ENCODE peak calls at places on chromosome 12, in five cellular contexts. One of them, this sample, is unnamed. For H3K4me1, the result is how much of the 10 kb centered on the place peaks cover.

GRCh38 chr12:51746416-51746815 is 102.1 kb downstream of the FIGNL2 start:
- DNase-seq in ovary: no peak
- DNase-seq in DND-41: no peak
- DNase-seq in MM.1S: no peak
- DNase-seq in aorta: no peak
- DNase-seq in this sample: no peak

GRCh38 chr12:57401165-57401564 is 29.7 kb downstream of the R3HDM2 start:
- DNase-seq in DND-41: no peak
- DNase-seq in MM.1S: no peak
- DNase-seq in aorta: no peak
- DNase-seq in ovary: no peak
- DNase-seq in this sample: peak

GRCh38 chr12:42589465-42590323 is at the start of gene PRICKLE1:
- DNase-seq in aorta: peak
- DNase-seq in ovary: peak
- DNase-seq in DND-41: no peak
- DNase-seq in MM.1S: peak
- DNase-seq in this sample: peak

GRCh38 chr12:968561-968960 is 19.1 kb upstream of the RAD52 start:
- DNase-seq in aorta: no peak
- DNase-seq in ovary: no peak
- DNase-seq in MM.1S: no peak
- DNase-seq in DND-41: no peak
- DNase-seq in this sample: no peak

GRCh38 chr12:41943671-41944070 is 201.0 kb downstream of the GXYLT1 start:
- DNase-seq in DND-41: no peak
- DNase-seq in ovary: no peak
- DNase-seq in MM.1S: no peak
- DNase-seq in aorta: no peak
- DNase-seq in this sample: no peak

GRCh38 chr12:29146201-29146600 is 2.9 kb upstream of the FAR2 start:
- DNase-seq in DND-41: no peak
- DNase-seq in aorta: no peak
- DNase-seq in ovary: no peak
- DNase-seq in MM.1S: no peak
- DNase-seq in this sample: no peak

GRCh38 chr12:123085730-123086487 is 65.0 kb downstream of the PITPNM2 start:
- DNase-seq in MM.1S: no peak
- DNase-seq in aorta: peak
- DNase-seq in DND-41: no peak
- DNase-seq in ovary: no peak
- DNase-seq in this sample: no peak

GRCh38 chr12:5889381-5890047 is 55.5 kb downstream of the ANO2 start:
- DNase-seq in DND-41: peak
- DNase-seq in aorta: no peak
- DNase-seq in ovary: no peak
- DNase-seq in MM.1S: no peak
- DNase-seq in this sample: no peak

GRCh38 chr12:124000111-124000510 is 27.1 kb downstream of the ZNF664 start:
- DNase-seq in ovary: no peak
- DNase-seq in aorta: no peak
- DNase-seq in MM.1S: no peak
- DNase-seq in DND-41: no peak
- DNase-seq in this sample: no peak

GRCh38 chr12:43836455-43836989 is 641 bp downstream of the TMEM117 start:
- DNase-seq in DND-41: no peak
- DNase-seq in ovary: no peak
- DNase-seq in aorta: no peak
- DNase-seq in MM.1S: peak
- DNase-seq in this sample: peak

GRCh38 chr12:49900371-49900770 is 3.3 kb downstream of the FAIM2 start:
- DNase-seq in aorta: peak
- DNase-seq in MM.1S: no peak
- DNase-seq in ovary: no peak
- DNase-seq in DND-41: no peak
- DNase-seq in this sample: no peak

GRCh38 chr12:2960996-2961616 is 1.9 kb downstream of the TEAD4 start:
- DNase-seq in ovary: no peak
- DNase-seq in aorta: no peak
- DNase-seq in DND-41: no peak
- DNase-seq in MM.1S: no peak
- DNase-seq in this sample: no peak
- H3K27ac ChIP-seq in ovary: no peak
- H3K27ac ChIP-seq in aorta: no peak
- H3K27ac ChIP-seq in DND-41: no peak
- H3K27ac ChIP-seq in MM.1S: no peak
- H3K27ac ChIP-seq in this sample: peak

DNA sequence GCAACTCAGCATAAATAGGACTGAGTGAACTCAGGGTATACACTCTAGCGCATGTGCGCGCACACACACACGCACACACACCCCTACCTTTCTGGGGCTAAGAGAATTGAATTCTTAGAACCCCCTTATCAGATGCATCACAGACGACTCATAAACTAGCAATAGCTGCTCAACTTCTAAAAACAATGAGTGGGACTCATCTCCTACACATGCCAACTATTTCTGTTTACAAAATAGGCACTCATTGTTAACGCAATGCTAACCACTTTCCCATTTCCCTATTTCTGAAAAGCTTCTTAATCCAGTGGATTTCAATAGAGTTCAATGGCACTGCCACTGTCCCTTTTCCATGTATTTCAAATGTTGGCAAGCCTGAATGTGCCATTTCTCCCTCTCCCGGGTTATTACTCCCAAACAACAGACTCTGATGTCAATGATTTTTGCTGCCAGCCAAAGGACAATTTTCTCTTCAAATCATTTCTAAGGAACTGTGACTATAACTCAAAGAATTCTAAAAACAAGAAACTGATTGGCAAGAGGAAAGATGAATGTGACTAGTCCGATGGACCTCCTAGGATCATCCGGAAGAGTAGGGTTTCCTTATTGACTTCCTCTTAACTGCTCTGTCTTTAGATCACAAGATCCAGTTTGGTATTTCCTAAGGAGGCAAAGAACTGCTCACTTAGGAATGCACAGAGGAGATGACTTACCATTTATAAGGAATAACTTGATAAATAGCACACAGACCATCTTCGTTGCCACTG is 48.8 kb downstream of the SLC38A1 start:
- DNase-seq in MM.1S: no peak
- DNase-seq in aorta: no peak
- DNase-seq in ovary: no peak
- DNase-seq in DND-41: peak
- DNase-seq in this sample: peak
- H3K4me1 ChIP-seq in MM.1S: half or more
- H3K4me1 ChIP-seq in aorta: under half
- H3K4me1 ChIP-seq in ovary: under half
- H3K4me1 ChIP-seq in DND-41: half or more
- H3K4me1 ChIP-seq in this sample: under half

GRCh38 chr12:4112290-4112689 is 161.3 kb upstream of the CCND2 start:
- DNase-seq in aorta: no peak
- DNase-seq in MM.1S: no peak
- DNase-seq in DND-41: no peak
- DNase-seq in ovary: no peak
- DNase-seq in this sample: no peak

GRCh38 chr12:4111010-4111409 is 162.6 kb upstream of the CCND2 start:
- DNase-seq in aorta: no peak
- DNase-seq in ovary: no peak
- DNase-seq in MM.1S: no peak
- DNase-seq in DND-41: no peak
- DNase-seq in this sample: no peak

GRCh38 chr12:4114986-4115385 is 158.6 kb upstream of the CCND2 start:
- DNase-seq in aorta: no peak
- DNase-seq in MM.1S: no peak
- DNase-seq in DND-41: no peak
- DNase-seq in ovary: no peak
- DNase-seq in this sample: no peak

GRCh38 chr12:4115570-4115969 is 158.0 kb upstream of the CCND2 start:
- DNase-seq in ovary: no peak
- DNase-seq in aorta: no peak
- DNase-seq in DND-41: no peak
- DNase-seq in MM.1S: no peak
- DNase-seq in this sample: no peak

DNA sequence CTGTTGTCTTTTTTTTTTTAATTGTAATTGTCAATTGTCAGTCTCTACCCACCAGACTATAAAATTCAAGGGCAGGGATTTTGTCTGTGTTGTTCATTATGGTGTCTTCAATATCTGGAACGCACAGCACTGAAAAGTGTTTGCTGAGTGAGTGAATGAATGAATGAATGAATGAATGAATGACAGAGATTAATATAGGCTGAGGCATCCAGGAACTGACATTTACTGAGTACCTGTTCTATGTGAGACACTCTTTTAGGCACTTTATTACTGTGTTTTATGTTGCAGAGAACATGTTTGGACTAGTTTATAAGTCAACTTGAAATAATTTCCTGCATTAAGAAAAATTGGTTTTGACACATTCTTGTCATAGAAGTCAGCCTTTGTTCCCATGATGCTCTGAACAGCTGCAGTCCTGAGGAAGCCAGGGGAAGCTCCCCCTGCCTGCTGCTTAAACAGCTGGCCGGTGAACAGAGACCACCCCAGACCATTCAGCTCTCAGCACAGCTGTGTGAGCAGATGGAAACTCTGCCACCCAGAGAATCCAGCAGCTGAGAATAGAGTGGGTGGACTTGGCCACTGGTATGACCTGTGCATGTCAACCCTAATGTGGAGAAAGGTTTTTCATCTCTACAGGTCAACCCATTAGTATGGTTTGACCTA is 160.7 kb upstream of the CCND2 start:
- DNase-seq in MM.1S: no peak
- DNase-seq in aorta: no peak
- DNase-seq in ovary: no peak
- DNase-seq in DND-41: no peak
- DNase-seq in this sample: no peak
- H3K27ac ChIP-seq in MM.1S: no peak
- H3K27ac ChIP-seq in aorta: no peak
- H3K27ac ChIP-seq in ovary: no peak
- H3K27ac ChIP-seq in DND-41: no peak
- H3K27ac ChIP-seq in this sample: no peak

GRCh38 chr12:108728820-108729611 is 2.3 kb downstream of the CORO1C start:
- DNase-seq in aorta: no peak
- DNase-seq in MM.1S: no peak
- DNase-seq in ovary: no peak
- DNase-seq in DND-41: no peak
- DNase-seq in this sample: no peak
- H3K4me1 ChIP-seq in aorta: under half
- H3K4me1 ChIP-seq in MM.1S: under half
- H3K4me1 ChIP-seq in ovary: under half
- H3K4me1 ChIP-seq in DND-41: half or more
- H3K4me1 ChIP-seq in this sample: under half

GRCh38 chr12:21453312-21453852 is 15.9 kb downstream of the PYROXD1 start:
- DNase-seq in DND-41: no peak
- DNase-seq in MM.1S: peak
- DNase-seq in aorta: no peak
- DNase-seq in ovary: no peak
- DNase-seq in this sample: no peak

GRCh38 chr12:21459474-21459873 is 22.0 kb downstream of the PYROXD1 start:
- DNase-seq in MM.1S: no peak
- DNase-seq in DND-41: no peak
- DNase-seq in aorta: no peak
- DNase-seq in ovary: no peak
- DNase-seq in this sample: no peak

GRCh38 chr12:21451529-21451928 is 14.1 kb downstream of the PYROXD1 start:
- DNase-seq in ovary: no peak
- DNase-seq in MM.1S: no peak
- DNase-seq in aorta: no peak
- DNase-seq in DND-41: no peak
- DNase-seq in this sample: peak

GRCh38 chr12:21456291-21456780 is 18.9 kb downstream of the PYROXD1 start:
- DNase-seq in MM.1S: no peak
- DNase-seq in ovary: no peak
- DNase-seq in aorta: no peak
- DNase-seq in DND-41: peak
- DNase-seq in this sample: no peak
- H3K27ac ChIP-seq in MM.1S: no peak
- H3K27ac ChIP-seq in ovary: no peak
- H3K27ac ChIP-seq in aorta: no peak
- H3K27ac ChIP-seq in DND-41: peak
- H3K27ac ChIP-seq in this sample: no peak